ENCODE peak calls at places on chromosomes 2 and 18, in ten cellular contexts. F is SK-N-SH, C is K562, S is H1, Y is stomach, I is Panc1, B is vagina, W is HCT116, T is spleen, D is endothelial cell of umbilical vein. U is an unnamed sample.

GRCh38 chr2:229731916-229732315 is 17.6 kb upstream of the DNER start:
- DNase-seq in F (no peak), C (no peak), S (no peak), Y (no peak), I (no peak), B (no peak), W (no peak), T (no peak), D (no peak), U (no peak)

GRCh38 chr2:237743561-237744269 is 54.9 kb upstream of the RBM44 start:
- DNase-seq in F (no peak), C (no peak), S (no peak), Y (no peak), I (no peak), B (peak; percentile 88), W (no peak), T (no peak), D (peak; percentile 68), U (no peak)

GRCh38 chr2:12419803-12420202 is 296.9 kb upstream of the TRIB2 start:
- DNase-seq in F (no peak), C (no peak), S (no peak), Y (no peak), I (no peak), B (no peak), W (no peak), T (no peak), D (no peak), U (no peak)

GRCh38 chr18:62978251-62979049 is 263.1 kb downstream of the PHLPP1 start:
- DNase-seq in F (no peak), C (no peak), S (no peak), Y (no peak), I (no peak), B (no peak), W (no peak), T (peak; percentile 67), D (no peak), U (no peak)

GRCh38 chr18:57915241-57915640 is 112.1 kb upstream of the ATP8B1 start:
- DNase-seq in F (no peak), C (no peak), S (no peak), Y (no peak), I (no peak), B (no peak), W (no peak), T (no peak), D (no peak), U (no peak)

GRCh38 chr18:54776282-54776977 is 51.8 kb upstream of the RAB27B start:
- DNase-seq in F (no peak), C (no peak), S (no peak), Y (no peak), I (peak; percentile 89), B (no peak), W (peak; percentile 95), T (no peak), D (peak; percentile 66), U (no peak)

GRCh38 chr2:240215676-240216051 is 75.2 kb upstream of the OTOS start:
- DNase-seq in F (no peak), C (no peak), S (no peak), Y (no peak), I (no peak), B (no peak), W (no peak), T (peak; percentile 51), D (no peak), U (no peak)

GRCh38 chr2:129907256-129907973 is 72.1 kb upstream of the RAB6C start:
- DNase-seq in F (no peak), C (no peak), S (peak; percentile 33), Y (peak; percentile 17), I (no peak), B (peak; percentile 64), W (no peak), T (no peak), D (no peak), U (peak; percentile 92)

GRCh38 chr2:240338274-240338673 is 97.2 kb upstream of the GPC1 start:
- DNase-seq in F (no peak), C (no peak), S (no peak), Y (peak; percentile 10), I (no peak), B (no peak), W (no peak), T (no peak), D (no peak), U (no peak)

GRCh38 chr2:65159921-65160320 is 30.0 kb upstream of the RAB1A start:
- DNase-seq in F (no peak), C (no peak), S (no peak), Y (no peak), I (no peak), B (no peak), W (no peak), T (no peak), D (no peak), U (no peak)

GRCh38 chr2:179020156-179020750 is 29.7 kb downstream of the CCDC141 start:
- DNase-seq in F (peak; percentile 29), C (no peak), S (peak; percentile 83), Y (peak; percentile 29), I (peak; percentile 4), B (no peak), W (peak; percentile 51), T (no peak), D (peak; percentile 28), U (no peak)

GRCh38 chr2:21072477-21073242 is 28.8 kb upstream of the APOB start:
- DNase-seq in F (no peak), C (no peak), S (no peak), Y (no peak), I (no peak), B (no peak), W (no peak), T (no peak), D (no peak), U (no peak)

GRCh38 chr18:75105551-75106254 is 103.2 kb downstream of the PTGR3 start:
- DNase-seq in F (no peak), C (no peak), S (peak; percentile 42), Y (no peak), I (no peak), B (no peak), W (no peak), T (no peak), D (no peak), U (no peak)

GRCh38 chr2:68734176-68734575 is 435 bp upstream of the ARHGAP25 start:
- DNase-seq in F (no peak), C (no peak), S (no peak), Y (no peak), I (no peak), B (peak; percentile 19), W (no peak), T (no peak), D (no peak), U (peak; percentile 24)

GRCh38 chr18:75041586-75041985 is 167.4 kb downstream of the PTGR3 start:
- DNase-seq in F (no peak), C (no peak), S (no peak), Y (no peak), I (peak; percentile 30), B (no peak), W (peak; percentile 23), T (no peak), D (peak; percentile 49), U (peak; percentile 74)

GRCh38 chr2:105781274-105781673 is 36.6 kb downstream of the NCK2 start:
- DNase-seq in F (no peak), C (no peak), S (no peak), Y (no peak), I (no peak), B (no peak), W (no peak), T (no peak), D (no peak), U (no peak)

GRCh38 chr2:8574196-8575010 is 107.5 kb upstream of the ID2 start:
- DNase-seq in F (no peak), C (no peak), S (no peak), Y (peak; percentile 25), I (no peak), B (peak; percentile 84), W (no peak), T (peak; percentile 80), D (no peak), U (no peak)

GRCh38 chr18:10726198-10727068 is 200.6 kb downstream of the NAPG start:
- DNase-seq in F (no peak), C (no peak), S (no peak), Y (no peak), I (no peak), B (no peak), W (no peak), T (no peak), D (no peak), U (no peak)
- TF ChIP-seq POLR2AphosphoS5 in F (no peak), C (no peak), S (no peak), Y (no peak), I (no peak), B (no peak), W (no peak), T (no peak), D (no peak), U (no peak)

DNA sequence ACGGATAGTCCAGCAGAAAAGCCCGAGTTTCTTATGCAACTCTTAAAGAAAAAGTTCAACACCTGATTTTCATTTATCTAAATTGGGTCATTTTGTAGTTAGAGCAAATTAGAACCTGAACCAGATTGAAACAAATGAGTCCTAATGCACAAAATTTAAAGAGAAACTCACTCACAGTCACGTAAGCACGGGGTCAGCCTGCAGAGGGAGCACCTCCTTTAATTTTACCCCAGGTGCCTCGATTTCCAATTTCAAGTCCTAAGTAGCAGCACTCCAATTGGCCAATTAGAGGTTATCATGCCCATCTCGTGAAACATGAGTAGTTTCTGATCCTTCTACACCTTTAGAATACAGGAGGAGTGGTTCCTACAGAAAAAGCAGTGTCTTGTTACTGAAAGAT is 1929.7 kb upstream of the LRRTM1 start:
- DNase-seq in F (no peak), C (no peak), S (no peak), Y (no peak), I (peak; percentile 10), B (no peak), W (no peak), T (no peak), D (no peak), U (no peak)
- TF ChIP-seq CTCF in F (peak; percentile 24), C (no peak), S (no peak), Y (no peak), I (peak; percentile 56), B (no peak), W (peak; percentile 51), T (no peak), D (no peak), U (no peak)

DNA sequence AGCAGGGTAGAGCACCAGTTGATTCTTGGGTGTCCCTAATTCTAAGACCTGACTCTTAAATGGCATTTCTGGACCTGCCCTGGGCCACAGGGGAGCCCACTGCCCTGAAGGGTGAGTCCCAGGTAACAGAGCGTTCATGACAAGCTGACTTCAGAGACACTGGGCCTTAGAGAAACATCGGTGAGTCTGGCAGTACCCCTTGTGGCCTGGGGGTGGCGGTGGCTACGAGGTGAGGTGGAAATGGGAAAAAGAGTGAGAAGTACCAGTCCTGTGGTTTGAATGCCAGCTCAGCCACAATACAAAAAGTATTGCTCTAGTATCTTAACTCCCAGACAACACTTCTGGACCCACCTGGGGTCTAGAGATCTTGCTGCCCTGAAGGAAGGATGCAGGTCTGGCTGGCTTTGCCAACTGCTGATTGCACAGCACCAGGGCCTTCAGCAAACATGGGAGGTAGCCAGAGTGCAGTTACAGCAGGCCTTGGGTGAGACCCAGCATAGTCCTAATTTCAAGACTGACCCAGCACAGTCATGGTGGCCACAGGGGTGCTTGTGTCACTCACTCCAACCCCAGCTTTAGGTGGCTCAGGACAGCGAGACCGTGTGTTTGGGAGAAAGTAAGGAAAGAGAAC is 44.5 kb downstream of the USP34 start:
- DNase-seq in F (peak; percentile 42), C (peak; percentile 67), S (peak; percentile 83), Y (peak; percentile 63), I (peak; percentile 47), B (no peak), W (peak; percentile 33), T (peak; percentile 92), D (peak; percentile 36), U (no peak)
- H3K27ac ChIP-seq in F (no peak overlapping the region), C (peak overlapping the region; percentile 21), S (peak overlapping the region; percentile 19), Y (peak overlapping the region; percentile 10), I (no peak overlapping the region), B (no peak overlapping the region), W (no peak overlapping the region), T (peak overlapping the region; percentile 55), D (no peak overlapping the region), U (no peak overlapping the region)

GRCh38 chr18:40243592-40243991 is 1711.4 kb upstream of the PIK3C3 start:
- DNase-seq in F (no peak), C (no peak), S (no peak), Y (no peak), I (no peak), B (no peak), W (no peak), T (no peak), D (no peak), U (no peak)
- TF ChIP-seq POLR2AphosphoS5 in F (no peak), C (no peak), S (no peak), Y (no peak), I (no peak), B (no peak), W (no peak), T (no peak), D (no peak), U (no peak)

U was measured in esophagus muscularis mucosa.